ENCODE peak calls at places on chromosome 20, in seven cellular contexts. One of them, this sample, is unnamed.

GRCh38 chr20:48682529-48683385 is 145.0 kb downstream of the PREX1 start:
- DNase-seq in lower lobe of right lung: peak; percentile 91
- DNase-seq in AG10803: peak; percentile 98
- DNase-seq in fibroblast of the aortic adventitia: peak; percentile 98
- DNase-seq in GM12865: no peak
- DNase-seq in HFFc6: peak; percentile 82
- DNase-seq in mammary epithelial cell: peak; percentile 32
- DNase-seq in this sample: peak; percentile 31

GRCh38 chr20:10670521-10671220 is 3.1 kb downstream of the JAG1 start:
- DNase-seq in lower lobe of right lung: no peak
- DNase-seq in AG10803: no peak
- DNase-seq in fibroblast of the aortic adventitia: peak; percentile 56
- DNase-seq in GM12865: peak; percentile 91
- DNase-seq in HFFc6: no peak
- DNase-seq in mammary epithelial cell: no peak
- DNase-seq in this sample: no peak

GRCh38 chr20:37379967-37380828 is 34.3 kb downstream of the SRC start:
- DNase-seq in lower lobe of right lung: peak; percentile 32
- DNase-seq in AG10803: peak; percentile 30
- DNase-seq in fibroblast of the aortic adventitia: peak; percentile 32
- DNase-seq in GM12865: no peak
- DNase-seq in HFFc6: peak; percentile 46
- DNase-seq in mammary epithelial cell: no peak
- DNase-seq in this sample: no peak

GRCh38 chr20:1469925-1470571 is 3.4 kb upstream of the NSFL1C start:
- DNase-seq in lower lobe of right lung: peak; percentile 81
- DNase-seq in AG10803: peak; percentile 99
- DNase-seq in fibroblast of the aortic adventitia: peak; percentile 99
- DNase-seq in GM12865: peak; percentile 76
- DNase-seq in HFFc6: peak; percentile 100
- DNase-seq in mammary epithelial cell: peak; percentile 99
- DNase-seq in this sample: peak; percentile 75

GRCh38 chr20:38302721-38303120 is 1.2 kb upstream of the BPI start:
- DNase-seq in lower lobe of right lung: no peak
- DNase-seq in AG10803: no peak
- DNase-seq in fibroblast of the aortic adventitia: no peak
- DNase-seq in GM12865: no peak
- DNase-seq in HFFc6: no peak
- DNase-seq in mammary epithelial cell: no peak
- DNase-seq in this sample: no peak

GRCh38 chr20:37383229-37383989 is 37.5 kb downstream of the SRC start:
- DNase-seq in lower lobe of right lung: no peak
- DNase-seq in AG10803: peak; percentile 44
- DNase-seq in fibroblast of the aortic adventitia: peak; percentile 38
- DNase-seq in GM12865: no peak
- DNase-seq in HFFc6: no peak
- DNase-seq in mammary epithelial cell: peak; percentile 52
- DNase-seq in this sample: no peak

GRCh38 chr20:43728686-43729255 is 2.0 kb upstream of the GTSF1L start:
- DNase-seq in lower lobe of right lung: no peak
- DNase-seq in AG10803: no peak
- DNase-seq in fibroblast of the aortic adventitia: no peak
- DNase-seq in GM12865: no peak
- DNase-seq in HFFc6: no peak
- DNase-seq in mammary epithelial cell: no peak
- DNase-seq in this sample: no peak

GRCh38 chr20:7352165-7352564 is 584.7 kb downstream of the BMP2 start:
- DNase-seq in lower lobe of right lung: no peak
- DNase-seq in AG10803: no peak
- DNase-seq in fibroblast of the aortic adventitia: peak; percentile 26
- DNase-seq in GM12865: no peak
- DNase-seq in HFFc6: no peak
- DNase-seq in mammary epithelial cell: no peak
- DNase-seq in this sample: no peak

GRCh38 chr20:20210327-20210726 is 157.6 kb upstream of the INSM1 start:
- DNase-seq in lower lobe of right lung: no peak
- DNase-seq in AG10803: peak; percentile 1
- DNase-seq in fibroblast of the aortic adventitia: no peak
- DNase-seq in GM12865: no peak
- DNase-seq in HFFc6: no peak
- DNase-seq in mammary epithelial cell: no peak
- DNase-seq in this sample: no peak

GRCh38 chr20:35663516-35663812 is 1.2 kb downstream of the CPNE1 start:
- DNase-seq in lower lobe of right lung: no peak
- DNase-seq in AG10803: no peak
- DNase-seq in fibroblast of the aortic adventitia: no peak
- DNase-seq in GM12865: peak; percentile 54
- DNase-seq in HFFc6: peak; percentile 3
- DNase-seq in mammary epithelial cell: no peak
- DNase-seq in this sample: no peak

GRCh38 chr20:46965477-46965876 is 70.8 kb downstream of the EYA2 start:
- DNase-seq in lower lobe of right lung: peak; percentile 61
- DNase-seq in AG10803: no peak
- DNase-seq in fibroblast of the aortic adventitia: no peak
- DNase-seq in GM12865: no peak
- DNase-seq in HFFc6: no peak
- DNase-seq in mammary epithelial cell: peak; percentile 39
- DNase-seq in this sample: no peak

GRCh38 chr20:33291830-33292355 is 8.9 kb downstream of the BPIFB1 start:
- DNase-seq in lower lobe of right lung: peak; percentile 68
- DNase-seq in AG10803: no peak
- DNase-seq in fibroblast of the aortic adventitia: peak; percentile 26
- DNase-seq in GM12865: peak; percentile 59
- DNase-seq in HFFc6: no peak
- DNase-seq in mammary epithelial cell: peak; percentile 17
- DNase-seq in this sample: peak; percentile 77

GRCh38 chr20:842547-842940 is 9.0 kb downstream of the FAM110A start:
- DNase-seq in lower lobe of right lung: no peak
- DNase-seq in AG10803: no peak
- DNase-seq in fibroblast of the aortic adventitia: no peak
- DNase-seq in GM12865: no peak
- DNase-seq in HFFc6: no peak
- DNase-seq in mammary epithelial cell: no peak
- DNase-seq in this sample: no peak

GRCh38 chr20:41185013-41185757 is 47.8 kb downstream of the PLCG1 start:
- DNase-seq in lower lobe of right lung: peak; percentile 29
- DNase-seq in AG10803: no peak
- DNase-seq in fibroblast of the aortic adventitia: no peak
- DNase-seq in GM12865: no peak
- DNase-seq in HFFc6: no peak
- DNase-seq in mammary epithelial cell: no peak
- DNase-seq in this sample: peak; percentile 4

GRCh38 chr20:43691928-43692524 is 25.1 kb downstream of the MYBL2 start:
- DNase-seq in lower lobe of right lung: no peak
- DNase-seq in AG10803: peak; percentile 36
- DNase-seq in fibroblast of the aortic adventitia: peak; percentile 39
- DNase-seq in GM12865: peak; percentile 78
- DNase-seq in HFFc6: peak; percentile 25
- DNase-seq in mammary epithelial cell: peak; percentile 27
- DNase-seq in this sample: peak; percentile 67

GRCh38 chr20:32779500-32780215 is 17.5 kb downstream of the DNMT3B start:
- DNase-seq in lower lobe of right lung: no peak
- DNase-seq in AG10803: no peak
- DNase-seq in fibroblast of the aortic adventitia: no peak
- DNase-seq in GM12865: no peak
- DNase-seq in HFFc6: no peak
- DNase-seq in mammary epithelial cell: no peak
- DNase-seq in this sample: peak; percentile 74

GRCh38 chr20:4800131-4800530 is 78.4 kb downstream of the PRND start:
- DNase-seq in lower lobe of right lung: no peak
- DNase-seq in AG10803: no peak
- DNase-seq in fibroblast of the aortic adventitia: no peak
- DNase-seq in GM12865: no peak
- DNase-seq in HFFc6: no peak
- DNase-seq in mammary epithelial cell: no peak
- DNase-seq in this sample: no peak

GRCh38 chr20:555933-556332 is 12.3 kb upstream of the CSNK2A1 start:
- DNase-seq in lower lobe of right lung: no peak
- DNase-seq in AG10803: no peak
- DNase-seq in fibroblast of the aortic adventitia: peak; percentile 46
- DNase-seq in GM12865: no peak
- DNase-seq in HFFc6: no peak
- DNase-seq in mammary epithelial cell: no peak
- DNase-seq in this sample: no peak

GRCh38 chr20:54128175-54128574 is 45.6 kb downstream of the CYP24A1 start:
- DNase-seq in lower lobe of right lung: no peak
- DNase-seq in AG10803: no peak
- DNase-seq in fibroblast of the aortic adventitia: no peak
- DNase-seq in GM12865: no peak
- DNase-seq in HFFc6: no peak
- DNase-seq in mammary epithelial cell: peak; percentile 28
- DNase-seq in this sample: no peak

GRCh38 chr20:20212675-20213096 is 155.2 kb upstream of the INSM1 start:
- DNase-seq in lower lobe of right lung: no peak
- DNase-seq in AG10803: no peak
- DNase-seq in fibroblast of the aortic adventitia: no peak
- DNase-seq in GM12865: peak; percentile 30
- DNase-seq in HFFc6: no peak
- DNase-seq in mammary epithelial cell: no peak
- DNase-seq in this sample: no peak

GRCh38 chr20:47688385-47689381 is 96.6 kb downstream of the SULF2 start:
- DNase-seq in lower lobe of right lung: no peak
- DNase-seq in AG10803: no peak
- DNase-seq in fibroblast of the aortic adventitia: no peak
- DNase-seq in GM12865: no peak
- DNase-seq in HFFc6: no peak
- DNase-seq in mammary epithelial cell: no peak
- DNase-seq in this sample: no peak

GRCh38 chr20:33299111-33299603 is 16.1 kb downstream of the BPIFB1 start:
- DNase-seq in lower lobe of right lung: peak; percentile 76
- DNase-seq in AG10803: peak; percentile 28
- DNase-seq in fibroblast of the aortic adventitia: peak; percentile 51
- DNase-seq in GM12865: peak; percentile 68
- DNase-seq in HFFc6: peak; percentile 16
- DNase-seq in mammary epithelial cell: peak; percentile 35
- DNase-seq in this sample: peak; percentile 90

GRCh38 chr20:59030911-59031310 is 1.2 kb downstream of the ATP5F1E start:
- DNase-seq in lower lobe of right lung: no peak
- DNase-seq in AG10803: no peak
- DNase-seq in fibroblast of the aortic adventitia: no peak
- DNase-seq in GM12865: no peak
- DNase-seq in HFFc6: no peak
- DNase-seq in mammary epithelial cell: no peak
- DNase-seq in this sample: no peak

GRCh38 chr20:59033093-59033492 is 958 bp upstream of the ATP5F1E start:
- DNase-seq in lower lobe of right lung: no peak
- DNase-seq in AG10803: no peak
- DNase-seq in fibroblast of the aortic adventitia: no peak
- DNase-seq in GM12865: no peak
- DNase-seq in HFFc6: no peak
- DNase-seq in mammary epithelial cell: no peak
- DNase-seq in this sample: no peak

GRCh38 chr20:59032713-59033059 is 551 bp upstream of the ATP5F1E start:
- DNase-seq in lower lobe of right lung: no peak
- DNase-seq in AG10803: no peak
- DNase-seq in fibroblast of the aortic adventitia: no peak
- DNase-seq in GM12865: no peak
- DNase-seq in HFFc6: peak; percentile 20
- DNase-seq in mammary epithelial cell: no peak
- DNase-seq in this sample: peak; percentile 41

GRCh38 chr20:59031326-59032022 is 661 bp downstream of the ATP5F1E start:
- DNase-seq in lower lobe of right lung: no peak
- DNase-seq in AG10803: no peak
- DNase-seq in fibroblast of the aortic adventitia: no peak
- DNase-seq in GM12865: peak; percentile 52
- DNase-seq in HFFc6: no peak
- DNase-seq in mammary epithelial cell: no peak
- DNase-seq in this sample: no peak

GRCh38 chr20:59032023-59032712 is at the start of gene ATP5F1E:
- DNase-seq in lower lobe of right lung: peak; percentile 98
- DNase-seq in AG10803: peak; percentile 95
- DNase-seq in fibroblast of the aortic adventitia: peak; percentile 86
- DNase-seq in GM12865: peak; percentile 98
- DNase-seq in HFFc6: peak; percentile 90
- DNase-seq in mammary epithelial cell: peak; percentile 94
- DNase-seq in this sample: peak; percentile 98
- TF ChIP-seq CTCF in lower lobe of right lung: no peak
- TF ChIP-seq CTCF in AG10803: no peak
- TF ChIP-seq CTCF in fibroblast of the aortic adventitia: no peak
- TF ChIP-seq CTCF in GM12865: no peak
- TF ChIP-seq CTCF in HFFc6: no peak
- TF ChIP-seq CTCF in mammary epithelial cell: no peak
- TF ChIP-seq CTCF in this sample: no peak

GRCh38 chr20:50456452-50457324 is 53.5 kb upstream of the PTPN1 start:
- DNase-seq in lower lobe of right lung: no peak
- DNase-seq in AG10803: no peak
- DNase-seq in fibroblast of the aortic adventitia: no peak
- DNase-seq in GM12865: no peak
- DNase-seq in HFFc6: no peak
- DNase-seq in mammary epithelial cell: no peak
- DNase-seq in this sample: no peak
- TF ChIP-seq CTCF in lower lobe of right lung: no peak
- TF ChIP-seq CTCF in AG10803: no peak
- TF ChIP-seq CTCF in fibroblast of the aortic adventitia: no peak
- TF ChIP-seq CTCF in GM12865: peak; percentile 14
- TF ChIP-seq CTCF in HFFc6: peak; percentile 48
- TF ChIP-seq CTCF in mammary epithelial cell: no peak
- TF ChIP-seq CTCF in this sample: no peak

GRCh38 chr20:61350500-61351250 is 98.6 kb downstream of the CDH4 start:
- DNase-seq in lower lobe of right lung: no peak
- DNase-seq in AG10803: no peak
- DNase-seq in fibroblast of the aortic adventitia: no peak
- DNase-seq in GM12865: no peak
- DNase-seq in HFFc6: no peak
- DNase-seq in mammary epithelial cell: no peak
- DNase-seq in this sample: no peak
- TF ChIP-seq CTCF in lower lobe of right lung: no peak
- TF ChIP-seq CTCF in AG10803: no peak
- TF ChIP-seq CTCF in fibroblast of the aortic adventitia: no peak
- TF ChIP-seq CTCF in GM12865: no peak
- TF ChIP-seq CTCF in HFFc6: no peak
- TF ChIP-seq CTCF in mammary epithelial cell: no peak
- TF ChIP-seq CTCF in this sample: no peak

GRCh38 chr20:50190251-50191064 is at the start of gene CEBPB:
- DNase-seq in lower lobe of right lung: peak; percentile 94
- DNase-seq in AG10803: peak; percentile 90
- DNase-seq in fibroblast of the aortic adventitia: peak; percentile 91
- DNase-seq in GM12865: peak; percentile 88
- DNase-seq in HFFc6: peak; percentile 84
- DNase-seq in mammary epithelial cell: peak; percentile 84
- DNase-seq in this sample: peak; percentile 98

GRCh38 chr20:50193169-50193850 is 2.7 kb downstream of the CEBPB start:
- DNase-seq in lower lobe of right lung: no peak
- DNase-seq in AG10803: peak; percentile 82
- DNase-seq in fibroblast of the aortic adventitia: peak; percentile 67
- DNase-seq in GM12865: no peak
- DNase-seq in HFFc6: peak; percentile 66
- DNase-seq in mammary epithelial cell: peak; percentile 45
- DNase-seq in this sample: no peak

GRCh38 chr20:50192364-50193168 is 1.9 kb downstream of the CEBPB start:
- DNase-seq in lower lobe of right lung: peak; percentile 89
- DNase-seq in AG10803: peak; percentile 95
- DNase-seq in fibroblast of the aortic adventitia: peak; percentile 95
- DNase-seq in GM12865: peak; percentile 89
- DNase-seq in HFFc6: peak; percentile 89
- DNase-seq in mammary epithelial cell: peak; percentile 82
- DNase-seq in this sample: peak; percentile 61

GRCh38 chr20:50191065-50191565 is 485 bp downstream of the CEBPB start:
- DNase-seq in lower lobe of right lung: peak; percentile 86
- DNase-seq in AG10803: no peak
- DNase-seq in fibroblast of the aortic adventitia: peak; percentile 52
- DNase-seq in GM12865: peak; percentile 79
- DNase-seq in HFFc6: peak; percentile 44
- DNase-seq in mammary epithelial cell: peak; percentile 56
- DNase-seq in this sample: peak; percentile 53

GRCh38 chr20:50191566-50192363 is 1.1 kb downstream of the CEBPB start:
- DNase-seq in lower lobe of right lung: peak; percentile 78
- DNase-seq in AG10803: peak; percentile 43
- DNase-seq in fibroblast of the aortic adventitia: peak; percentile 44
- DNase-seq in GM12865: peak; percentile 83
- DNase-seq in HFFc6: peak; percentile 24
- DNase-seq in mammary epithelial cell: peak; percentile 46
- DNase-seq in this sample: peak; percentile 70
- TF ChIP-seq CTCF in lower lobe of right lung: peak; percentile 47
- TF ChIP-seq CTCF in AG10803: no peak
- TF ChIP-seq CTCF in fibroblast of the aortic adventitia: peak; percentile 17
- TF ChIP-seq CTCF in GM12865: peak; percentile 35
- TF ChIP-seq CTCF in HFFc6: peak; percentile 72
- TF ChIP-seq CTCF in mammary epithelial cell: peak; percentile 6
- TF ChIP-seq CTCF in this sample: peak; percentile 61

This sample was measured in endothelial cell.